ENCODE peak calls at places on chromosomes 16 and 17, in nine cellular contexts. One of them, this sample, is unnamed.
A peak's percentile ranks its signal among the peaks of the same experiment; 100 is the strongest.

GRCh38 chr16:57224651-57225335 is 20.3 kb upstream of the ARL2BP start:
- DNase-seq in fibroblast of lung: no peak
- DNase-seq in left ventricle myocardium inferior: no peak
- DNase-seq in mucosa of descending colon: no peak
- DNase-seq in thoracic aorta: no peak
- DNase-seq in lung: no peak
- DNase-seq in H9: no peak
- DNase-seq in CD4-positive, alpha-beta T cell: no peak
- DNase-seq in left lung: no peak
- DNase-seq in this sample: no peak

GRCh38 chr17:77266891-77267341 is 126.1 kb downstream of the SEC14L1 start:
- DNase-seq in thoracic aorta: no peak
- DNase-seq in H9: peak; percentile 85
- DNase-seq in lung: no peak
- DNase-seq in CD4-positive, alpha-beta T cell: no peak
- DNase-seq in fibroblast of lung: peak; percentile 48
- DNase-seq in left lung: peak; percentile 65
- DNase-seq in left ventricle myocardium inferior: no peak
- DNase-seq in mucosa of descending colon: no peak
- DNase-seq in this sample: no peak

GRCh38 chr17:15463363-15463762 is 4.1 kb downstream of the CDRT4 start:
- DNase-seq in mucosa of descending colon: no peak
- DNase-seq in lung: peak; percentile 42
- DNase-seq in left lung: no peak
- DNase-seq in thoracic aorta: no peak
- DNase-seq in H9: peak; percentile 55
- DNase-seq in CD4-positive, alpha-beta T cell: no peak
- DNase-seq in left ventricle myocardium inferior: peak; percentile 33
- DNase-seq in fibroblast of lung: peak; percentile 93
- DNase-seq in this sample: no peak

GRCh38 chr16:78984324-78984723 is 616.2 kb downstream of the MAF start:
- DNase-seq in H9: no peak
- DNase-seq in thoracic aorta: no peak
- DNase-seq in CD4-positive, alpha-beta T cell: no peak
- DNase-seq in left lung: no peak
- DNase-seq in mucosa of descending colon: no peak
- DNase-seq in left ventricle myocardium inferior: no peak
- DNase-seq in lung: no peak
- DNase-seq in fibroblast of lung: no peak
- DNase-seq in this sample: no peak

GRCh38 chr17:61401280-61402072 is 1.8 kb downstream of the TBX2 start:
- DNase-seq in fibroblast of lung: peak; percentile 66
- DNase-seq in lung: no peak
- DNase-seq in thoracic aorta: no peak
- DNase-seq in CD4-positive, alpha-beta T cell: no peak
- DNase-seq in left lung: peak; percentile 76
- DNase-seq in left ventricle myocardium inferior: no peak
- DNase-seq in mucosa of descending colon: no peak
- DNase-seq in H9: peak; percentile 63
- DNase-seq in this sample: no peak

GRCh38 chr17:8922451-8922850 is 43.1 kb downstream of the PIK3R5 start:
- DNase-seq in fibroblast of lung: peak; percentile 97
- DNase-seq in left lung: no peak
- DNase-seq in mucosa of descending colon: no peak
- DNase-seq in H9: no peak
- DNase-seq in left ventricle myocardium inferior: no peak
- DNase-seq in CD4-positive, alpha-beta T cell: no peak
- DNase-seq in lung: no peak
- DNase-seq in thoracic aorta: no peak
- DNase-seq in this sample: no peak

GRCh38 chr17:32493581-32494513 is 7.1 kb downstream of the CDK5R1 start:
- DNase-seq in H9: no peak
- DNase-seq in thoracic aorta: no peak
- DNase-seq in mucosa of descending colon: peak; percentile 50
- DNase-seq in fibroblast of lung: no peak
- DNase-seq in CD4-positive, alpha-beta T cell: no peak
- DNase-seq in left ventricle myocardium inferior: no peak
- DNase-seq in left lung: no peak
- DNase-seq in lung: no peak
- DNase-seq in this sample: no peak

GRCh38 chr17:9971991-9972390 is 66.9 kb upstream of the RCVRN start:
- DNase-seq in lung: no peak
- DNase-seq in mucosa of descending colon: peak; percentile 69
- DNase-seq in CD4-positive, alpha-beta T cell: no peak
- DNase-seq in left ventricle myocardium inferior: peak; percentile 83
- DNase-seq in thoracic aorta: no peak
- DNase-seq in left lung: no peak
- DNase-seq in H9: no peak
- DNase-seq in fibroblast of lung: peak; percentile 71
- DNase-seq in this sample: peak; percentile 51

GRCh38 chr16:87043273-87044030 is 273.7 kb downstream of the C16orf95 start:
- DNase-seq in left lung: no peak
- DNase-seq in mucosa of descending colon: no peak
- DNase-seq in thoracic aorta: no peak
- DNase-seq in fibroblast of lung: peak; percentile 51
- DNase-seq in CD4-positive, alpha-beta T cell: no peak
- DNase-seq in left ventricle myocardium inferior: no peak
- DNase-seq in lung: no peak
- DNase-seq in H9: no peak
- DNase-seq in this sample: no peak

GRCh38 chr16:50279142-50279865 is 13.0 kb downstream of the ADCY7 start:
- DNase-seq in H9: no peak
- DNase-seq in lung: peak; percentile 76
- DNase-seq in thoracic aorta: no peak
- DNase-seq in CD4-positive, alpha-beta T cell: no peak
- DNase-seq in fibroblast of lung: no peak
- DNase-seq in mucosa of descending colon: peak; percentile 87
- DNase-seq in left lung: peak; percentile 92
- DNase-seq in left ventricle myocardium inferior: peak; percentile 75
- DNase-seq in this sample: no peak

GRCh38 chr16:12390644-12391043 is 413.0 kb downstream of the CPPED1 start:
- DNase-seq in fibroblast of lung: no peak
- DNase-seq in thoracic aorta: no peak
- DNase-seq in left ventricle myocardium inferior: no peak
- DNase-seq in lung: no peak
- DNase-seq in CD4-positive, alpha-beta T cell: no peak
- DNase-seq in H9: no peak
- DNase-seq in mucosa of descending colon: no peak
- DNase-seq in left lung: no peak
- DNase-seq in this sample: no peak

GRCh38 chr17:18374216-18374615 is 3.4 kb upstream of the EVPLL start:
- DNase-seq in thoracic aorta: no peak
- DNase-seq in H9: no peak
- DNase-seq in CD4-positive, alpha-beta T cell: no peak
- DNase-seq in mucosa of descending colon: no peak
- DNase-seq in left lung: no peak
- DNase-seq in left ventricle myocardium inferior: no peak
- DNase-seq in lung: no peak
- DNase-seq in fibroblast of lung: no peak
- DNase-seq in this sample: no peak

GRCh38 chr16:27449434-27450188 is 47.6 kb downstream of the IL21R start:
- DNase-seq in thoracic aorta: no peak
- DNase-seq in CD4-positive, alpha-beta T cell: peak; percentile 62
- DNase-seq in lung: no peak
- DNase-seq in left ventricle myocardium inferior: no peak
- DNase-seq in mucosa of descending colon: peak; percentile 80
- DNase-seq in H9: no peak
- DNase-seq in left lung: no peak
- DNase-seq in fibroblast of lung: no peak
- DNase-seq in this sample: no peak

GRCh38 chr17:2025220-2025621 is at the start of gene RTN4RL1:
- DNase-seq in left lung: peak; percentile 90
- DNase-seq in mucosa of descending colon: peak; percentile 75
- DNase-seq in H9: peak; percentile 78
- DNase-seq in CD4-positive, alpha-beta T cell: peak; percentile 71
- DNase-seq in fibroblast of lung: peak; percentile 68
- DNase-seq in thoracic aorta: no peak
- DNase-seq in lung: peak; percentile 83
- DNase-seq in left ventricle myocardium inferior: peak; percentile 78
- DNase-seq in this sample: peak; percentile 86

GRCh38 chr17:49104511-49105074 is 28.0 kb upstream of the B4GALNT2 start:
- DNase-seq in left ventricle myocardium inferior: no peak
- DNase-seq in thoracic aorta: no peak
- DNase-seq in left lung: no peak
- DNase-seq in H9: no peak
- DNase-seq in mucosa of descending colon: no peak
- DNase-seq in fibroblast of lung: peak; percentile 28
- DNase-seq in lung: no peak
- DNase-seq in CD4-positive, alpha-beta T cell: no peak
- DNase-seq in this sample: no peak

GRCh38 chr16:11955713-11956123 is 9.3 kb upstream of the TNFRSF17 start:
- DNase-seq in left ventricle myocardium inferior: no peak
- DNase-seq in fibroblast of lung: peak; percentile 76
- DNase-seq in left lung: no peak
- DNase-seq in mucosa of descending colon: no peak
- DNase-seq in CD4-positive, alpha-beta T cell: no peak
- DNase-seq in thoracic aorta: no peak
- DNase-seq in lung: no peak
- DNase-seq in H9: no peak
- DNase-seq in this sample: no peak

GRCh38 chr17:54983260-54983659 is 14.7 kb downstream of the STXBP4 start:
- DNase-seq in left lung: no peak
- DNase-seq in mucosa of descending colon: no peak
- DNase-seq in CD4-positive, alpha-beta T cell: no peak
- DNase-seq in thoracic aorta: no peak
- DNase-seq in fibroblast of lung: no peak
- DNase-seq in left ventricle myocardium inferior: no peak
- DNase-seq in lung: no peak
- DNase-seq in H9: no peak
- DNase-seq in this sample: no peak

GRCh38 chr16:88437367-88437964 is 15.6 kb upstream of the ZFPM1 start:
- DNase-seq in mucosa of descending colon: no peak
- DNase-seq in thoracic aorta: no peak
- DNase-seq in left ventricle myocardium inferior: peak; percentile 51
- DNase-seq in lung: peak; percentile 58
- DNase-seq in CD4-positive, alpha-beta T cell: peak; percentile 49
- DNase-seq in left lung: peak; percentile 88
- DNase-seq in H9: peak; percentile 88
- DNase-seq in fibroblast of lung: peak; percentile 26
- DNase-seq in this sample: no peak

GRCh38 chr17:6893382-6894205 is 62.1 kb upstream of the TEKT1 start:
- DNase-seq in H9: peak; percentile 62
- DNase-seq in lung: no peak
- DNase-seq in thoracic aorta: no peak
- DNase-seq in left ventricle myocardium inferior: no peak
- DNase-seq in fibroblast of lung: no peak
- DNase-seq in left lung: no peak
- DNase-seq in CD4-positive, alpha-beta T cell: no peak
- DNase-seq in mucosa of descending colon: no peak
- DNase-seq in this sample: no peak

GRCh38 chr17:61617261-61617660 is 26.2 kb upstream of the NACA2 start:
- DNase-seq in CD4-positive, alpha-beta T cell: no peak
- DNase-seq in mucosa of descending colon: no peak
- DNase-seq in thoracic aorta: no peak
- DNase-seq in left ventricle myocardium inferior: no peak
- DNase-seq in fibroblast of lung: peak; percentile 77
- DNase-seq in lung: no peak
- DNase-seq in left lung: no peak
- DNase-seq in H9: no peak
- DNase-seq in this sample: no peak

GRCh38 chr17:50754521-50754920 is 12.8 kb downstream of the ANKRD40CL start:
- DNase-seq in fibroblast of lung: no peak
- DNase-seq in left ventricle myocardium inferior: no peak
- DNase-seq in lung: no peak
- DNase-seq in thoracic aorta: no peak
- DNase-seq in mucosa of descending colon: no peak
- DNase-seq in left lung: no peak
- DNase-seq in CD4-positive, alpha-beta T cell: no peak
- DNase-seq in H9: no peak
- DNase-seq in this sample: no peak

GRCh38 chr17:50745631-50746030 is 21.7 kb downstream of the ANKRD40CL start:
- DNase-seq in H9: no peak
- DNase-seq in lung: no peak
- DNase-seq in mucosa of descending colon: no peak
- DNase-seq in fibroblast of lung: no peak
- DNase-seq in left ventricle myocardium inferior: no peak
- DNase-seq in thoracic aorta: no peak
- DNase-seq in left lung: no peak
- DNase-seq in CD4-positive, alpha-beta T cell: no peak
- DNase-seq in this sample: no peak

GRCh38 chr17:50749243-50749642 is 18.1 kb downstream of the ANKRD40CL start:
- DNase-seq in CD4-positive, alpha-beta T cell: no peak
- DNase-seq in fibroblast of lung: no peak
- DNase-seq in mucosa of descending colon: no peak
- DNase-seq in lung: no peak
- DNase-seq in H9: no peak
- DNase-seq in thoracic aorta: no peak
- DNase-seq in left lung: no peak
- DNase-seq in left ventricle myocardium inferior: no peak
- DNase-seq in this sample: no peak
- TF ChIP-seq CTCF in CD4-positive, alpha-beta T cell: no peak
- TF ChIP-seq CTCF in fibroblast of lung: no peak
- TF ChIP-seq CTCF in mucosa of descending colon: no peak
- TF ChIP-seq CTCF in lung: no peak
- TF ChIP-seq CTCF in H9: no peak
- TF ChIP-seq CTCF in thoracic aorta: no peak
- TF ChIP-seq CTCF in left lung: no peak
- TF ChIP-seq CTCF in left ventricle myocardium inferior: no peak
- TF ChIP-seq CTCF in this sample: no peak

GRCh38 chr17:79561486-79562116 is 49.2 kb downstream of the RBFOX3 start:
- DNase-seq in fibroblast of lung: no peak
- DNase-seq in left ventricle myocardium inferior: no peak
- DNase-seq in lung: no peak
- DNase-seq in left lung: no peak
- DNase-seq in CD4-positive, alpha-beta T cell: no peak
- DNase-seq in thoracic aorta: no peak
- DNase-seq in H9: no peak
- DNase-seq in mucosa of descending colon: no peak
- DNase-seq in this sample: no peak
- H3K9me3 ChIP-seq in fibroblast of lung: no peaks in the 10 kb centered on the region
- H3K9me3 ChIP-seq in left ventricle myocardium inferior: no peaks in the 10 kb centered on the region
- H3K9me3 ChIP-seq in lung: peaks cover 2% of the 10 kb centered on the region
- H3K9me3 ChIP-seq in left lung: no peaks in the 10 kb centered on the region
- H3K9me3 ChIP-seq in CD4-positive, alpha-beta T cell: no peaks in the 10 kb centered on the region
- H3K9me3 ChIP-seq in thoracic aorta: no peaks in the 10 kb centered on the region
- H3K9me3 ChIP-seq in H9: no peaks in the 10 kb centered on the region
- H3K9me3 ChIP-seq in mucosa of descending colon: no peaks in the 10 kb centered on the region
- H3K9me3 ChIP-seq in this sample: no peaks in the 10 kb centered on the region

GRCh38 chr16:66095676-66096075 is 270.8 kb upstream of the CDH5 start:
- DNase-seq in fibroblast of lung: no peak
- DNase-seq in H9: peak; percentile 34
- DNase-seq in lung: no peak
- DNase-seq in CD4-positive, alpha-beta T cell: no peak
- DNase-seq in thoracic aorta: no peak
- DNase-seq in left ventricle myocardium inferior: no peak
- DNase-seq in left lung: no peak
- DNase-seq in mucosa of descending colon: no peak
- DNase-seq in this sample: no peak
- TF ChIP-seq CTCF in fibroblast of lung: peak; percentile 14
- TF ChIP-seq CTCF in H9: peak; percentile 66
- TF ChIP-seq CTCF in lung: no peak
- TF ChIP-seq CTCF in CD4-positive, alpha-beta T cell: no peak
- TF ChIP-seq CTCF in thoracic aorta: no peak
- TF ChIP-seq CTCF in left ventricle myocardium inferior: no peak
- TF ChIP-seq CTCF in left lung: no peak
- TF ChIP-seq CTCF in mucosa of descending colon: no peak
- TF ChIP-seq CTCF in this sample: no peak

DNA sequence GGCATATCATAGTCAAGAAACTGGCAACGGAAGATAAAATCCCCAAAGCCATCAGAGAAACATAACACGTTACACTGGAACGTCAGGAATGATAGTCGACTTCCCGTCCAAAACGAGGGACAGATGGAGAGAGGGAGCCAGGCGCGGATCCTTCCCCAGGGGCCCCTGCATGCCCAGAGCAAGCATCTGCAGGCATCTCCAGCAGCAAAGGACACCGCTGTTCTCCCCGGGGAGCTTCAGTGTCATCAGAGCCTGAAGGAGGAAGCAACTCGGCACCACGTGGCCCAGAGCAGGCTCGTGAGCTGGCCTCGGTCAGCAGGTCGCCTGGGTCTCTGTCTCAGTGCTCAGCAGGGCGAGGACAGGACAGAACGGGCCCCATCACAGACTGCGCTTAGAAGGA is 50.1 kb downstream of the LMF1 start:
- DNase-seq in left ventricle myocardium inferior: peak; percentile 35
- DNase-seq in lung: no peak
- DNase-seq in left lung: peak; percentile 51
- DNase-seq in fibroblast of lung: no peak
- DNase-seq in thoracic aorta: no peak
- DNase-seq in mucosa of descending colon: peak; percentile 52
- DNase-seq in CD4-positive, alpha-beta T cell: no peak
- DNase-seq in H9: no peak
- DNase-seq in this sample: peak; percentile 30
- H3K9me3 ChIP-seq in left ventricle myocardium inferior: peaks cover 6% of the 10 kb centered on the region
- H3K9me3 ChIP-seq in lung: peaks cover 3% of the 10 kb centered on the region
- H3K9me3 ChIP-seq in left lung: no peaks in the 10 kb centered on the region
- H3K9me3 ChIP-seq in fibroblast of lung: no peaks in the 10 kb centered on the region
- H3K9me3 ChIP-seq in thoracic aorta: no peaks in the 10 kb centered on the region
- H3K9me3 ChIP-seq in mucosa of descending colon: no peaks in the 10 kb centered on the region
- H3K9me3 ChIP-seq in CD4-positive, alpha-beta T cell: no peaks in the 10 kb centered on the region
- H3K9me3 ChIP-seq in H9: peaks cover under 1% of the 10 kb centered on the region
- H3K9me3 ChIP-seq in this sample: no peaks in the 10 kb centered on the region

This sample was measured in breast epithelium.